ENCODE peak calls at places on chromosomes 13 and 19, in five cellular contexts. U is substantia nigra, W is GM23248, L is NCI-H774, S is EH. Y is an unnamed sample.

GRCh38 chr13:66950666-66951065 is 279.5 kb downstream of the PCDH9 start:
- DNase-seq in U (no peak), W (no peak), L (no peak), S (no peak), Y (no peak)

GRCh38 chr19:4557186-4557970 is 2.1 kb downstream of the SEMA6B start:
- DNase-seq in W (no peak), U (no peak), L (no peak), S (no peak), Y (no peak)

GRCh38 chr19:7751157-7751783 is 3.9 kb upstream of the CD209 start:
- DNase-seq in L (no peak), S (no peak), U (no peak), W (no peak), Y (no peak)

GRCh38 chr13:94454906-94455305 is 24.6 kb downstream of the DCT start:
- DNase-seq in S (peak), W (no peak), U (no peak), L (no peak), Y (peak)

GRCh38 chr19:44643605-44644390 is at the start of gene PVR:
- DNase-seq in L (peak), W (peak), S (peak), U (peak), Y (peak)

GRCh38 chr13:60790620-60791019 is 393.6 kb downstream of the TDRD3 start:
- DNase-seq in L (no peak), U (no peak), W (no peak), S (no peak), Y (no peak)

GRCh38 chr13:20969182-20969581 is 66.6 kb upstream of the XPO4 start:
- DNase-seq in U (no peak), S (peak), W (peak), L (no peak), Y (peak)

GRCh38 chr13:45100855-45101254 is 19.5 kb upstream of the GTF2F2 start:
- DNase-seq in W (no peak), L (no peak), U (no peak), S (no peak), Y (no peak)

GRCh38 chr13:65353951-65354350 is 1876.2 kb downstream of the PCDH9 start:
- DNase-seq in S (no peak), W (no peak), L (no peak), U (no peak), Y (no peak)

GRCh38 chr13:96090240-96091101 is 564 bp downstream of the HS6ST3 start:
- DNase-seq in S (peak), W (peak), U (no peak), L (no peak), Y (peak)

GRCh38 chr13:39485314-39485700 is 117.7 kb downstream of the LHFPL6 start:
- DNase-seq in U (no peak), S (peak), L (no peak), W (peak), Y (peak)

Y was measured in EL.